ENCODE peak calls at places on chromosome 11, in five cellular contexts. C is activated CD8-positive, alpha-beta memory T cell treated with anti-CD3 and anti-CD28 coated beads, Interleukin-2, amount 10 ng/mL, durations not matched to agents 7 days and 5 days; P is head of caudate nucleus; F is pancreas; M is NCI-H2029 treated with DMSO at 0.1 percent for 48 hours. I is an unnamed sample.

GRCh38 chr11:128298271-128298670 is 289.1 kb downstream of the ETS1 start:
- DNase-seq in M (no peak), C (no peak), P (no peak), F (no peak), I (no peak)

GRCh38 chr11:119108151-119108856 is 1.2 kb downstream of the C2CD2L start:
- DNase-seq in M (no peak), F (no peak), C (peak), P (peak), I (peak)

GRCh38 chr11:11505190-11505589 is 116.6 kb downstream of the GALNT18 start:
- DNase-seq in F (no peak), M (no peak), C (no peak), P (no peak), I (no peak)

GRCh38 chr11:94837317-94837716 is 69.2 kb downstream of the AMOTL1 start:
- DNase-seq in F (no peak), P (no peak), M (no peak), C (no peak), I (no peak)

GRCh38 chr11:95349345-95349942 is 118.4 kb upstream of the SESN3 start:
- DNase-seq in M (no peak), F (no peak), C (no peak), P (no peak), I (no peak)

GRCh38 chr11:68002943-68003845 is 703 bp downstream of the UNC93B1 start:
- DNase-seq in C (peak), M (peak), P (peak), F (peak), I (no peak)

GRCh38 chr11:8192016-8192895 is 23.4 kb upstream of the RIC3 start:
- DNase-seq in M (peak), C (peak), F (peak), P (peak), I (peak)

GRCh38 chr11:74443071-74443864 is 24.1 kb downstream of the KCNE3 start:
- DNase-seq in P (no peak), C (no peak), F (peak), M (peak), I (peak)

GRCh38 chr11:113447621-113448310 is 27.4 kb downstream of the DRD2 start:
- DNase-seq in C (peak), P (no peak), F (no peak), M (no peak), I (peak)

GRCh38 chr11:63614136-63614664 is at the start of gene PLAAT3:
- DNase-seq in F (peak), M (no peak), C (peak), P (peak), I (peak)

GRCh38 chr11:69917529-69917928 is 98.3 kb upstream of the FGF3 start:
- DNase-seq in M (no peak), C (no peak), P (no peak), F (no peak), I (no peak)

GRCh38 chr11:57230797-57231538 is 6.1 kb downstream of the APLNR start:
- DNase-seq in P (peak), C (no peak), F (no peak), M (no peak), I (no peak)

GRCh38 chr11:127017482-127017881 is 16.9 kb upstream of the KIRREL3 start:
- DNase-seq in P (no peak), C (no peak), F (no peak), M (no peak), I (peak)

GRCh38 chr11:2767751-2768150 is 68.0 kb upstream of the KCNQ1OT1 start:
- DNase-seq in C (peak), M (no peak), P (no peak), F (no peak), I (no peak)

GRCh38 chr11:69921429-69922014 is 102.3 kb upstream of the FGF3 start:
- DNase-seq in P (no peak), F (no peak), C (no peak), M (no peak), I (no peak)

GRCh38 chr11:105867742-105868141 is 154.3 kb downstream of the MSANTD4 start:
- DNase-seq in C (no peak), F (no peak), M (no peak), P (no peak), I (no peak)

GRCh38 chr11:87809256-87809655 is 366.0 kb downstream of the RAB38 start:
- DNase-seq in C (no peak), P (no peak), F (no peak), M (no peak), I (no peak)

GRCh38 chr11:28849053-28849452 is 740.9 kb downstream of the METTL15 start:
- DNase-seq in P (no peak), M (no peak), F (no peak), C (no peak), I (no peak)

GRCh38 chr11:94525933-94526332 is 13.7 kb downstream of the C11orf97 start:
- DNase-seq in F (peak), C (no peak), P (peak), M (no peak), I (peak)

GRCh38 chr11:16216831-16217230 is 139.5 kb downstream of the SOX6 start:
- DNase-seq in C (no peak), M (no peak), P (no peak), F (no peak), I (no peak)

GRCh38 chr11:37597776-37598175 is 999.7 kb upstream of the RAG2 start:
- DNase-seq in P (no peak), C (no peak), F (no peak), M (no peak), I (no peak)

GRCh38 chr11:63944987-63945386 is 6.2 kb downstream of the NAA40 start:
- DNase-seq in M (no peak), F (peak), P (peak), C (no peak), I (peak)

GRCh38 chr11:122634507-122634906 is 21.0 kb upstream of the UBASH3B start:
- DNase-seq in F (no peak), C (no peak), M (no peak), P (no peak), I (peak)

GRCh38 chr11:47337229-47337924 is 15.1 kb downstream of the MYBPC3 start:
- DNase-seq in P (no peak), F (no peak), M (no peak), C (no peak), I (no peak)

GRCh38 chr11:64870176-64870892 is 8.1 kb downstream of the EHD1 start:
- DNase-seq in P (no peak), C (no peak), M (no peak), F (no peak), I (peak)